ENCODE peak calls at places on chromosomes 5 and 9, in six cellular contexts. N is suprapubic skin, C is ovary, G is H1, X is K562, M is A549. D is an unnamed sample.

GRCh38 chr9:127049044-127049443 is 73.4 kb downstream of the ANGPTL2 start:
- DNase-seq in N (no peak), C (no peak), G (peak), X (no peak), M (peak), D (peak)

GRCh38 chr9:137317979-137318511 is 16.0 kb upstream of the NRARP start:
- DNase-seq in N (no peak), C (no peak), G (no peak), X (no peak), M (no peak), D (peak)

GRCh38 chr9:124260769-124261603 is 3.2 kb downstream of the NEK6 start:
- DNase-seq in N (no peak), C (no peak), G (no peak), X (no peak), M (peak), D (no peak)

GRCh38 chr9:109424618-109425017 is 73.5 kb downstream of the PTPN3 start:
- DNase-seq in N (no peak), C (no peak), G (no peak), X (no peak), M (no peak), D (no peak)

GRCh38 chr5:39755986-39756385 is 331.2 kb upstream of the DAB2 start:
- DNase-seq in N (no peak), C (no peak), G (no peak), X (peak), M (peak), D (no peak)

GRCh38 chr9:126292736-126293521 is 33.7 kb upstream of the MVB12B start:
- DNase-seq in N (no peak), C (no peak), G (no peak), X (no peak), M (no peak), D (no peak)

GRCh38 chr5:112776301-112776856 is 38.7 kb downstream of the APC start:
- DNase-seq in N (no peak), C (no peak), G (no peak), X (no peak), M (no peak), D (no peak)

GRCh38 chr5:140246378-140247122 is 56.4 kb downstream of the PFDN1 start:
- DNase-seq in N (no peak), C (peak), G (no peak), X (no peak), M (no peak), D (peak)

GRCh38 chr5:149853019-149853648 is 91.5 kb downstream of the PDE6A start:
- DNase-seq in N (no peak), C (peak), G (peak), X (peak), M (peak), D (peak)

GRCh38 chr9:105259731-105260612 is 15.5 kb downstream of the SLC44A1 start:
- DNase-seq in N (no peak), C (no peak), G (no peak), X (no peak), M (no peak), D (no peak)

GRCh38 chr9:24036459-24036858 is 210.4 kb upstream of the ELAVL2 start:
- DNase-seq in N (no peak), C (no peak), G (no peak), X (no peak), M (no peak), D (no peak)

GRCh38 chr5:137265457-137265856 is 233.7 kb downstream of the SPOCK1 start:
- DNase-seq in N (no peak), C (no peak), G (no peak), X (no peak), M (no peak), D (no peak)

GRCh38 chr9:137017071-137017470 is 11.0 kb downstream of the ABCA2 start:
- DNase-seq in N (no peak), C (no peak), G (no peak), X (no peak), M (no peak), D (no peak)

GRCh38 chr9:100700689-100701318 is 122.9 kb downstream of the CAVIN4 start:
- DNase-seq in N (no peak), C (no peak), G (peak), X (peak), M (peak), D (no peak)

GRCh38 chr9:10436771-10437170 is 176.0 kb downstream of the PTPRD start:
- DNase-seq in N (no peak), C (no peak), G (no peak), X (no peak), M (no peak), D (no peak)

GRCh38 chr9:68706579-68707201 is 1.6 kb downstream of the PIP5K1B start:
- DNase-seq in N (no peak), C (no peak), G (no peak), X (no peak), M (no peak), D (no peak)

GRCh38 chr5:10695759-10696543 is 65.1 kb downstream of the DAP start:
- DNase-seq in N (no peak), C (no peak), G (no peak), X (no peak), M (no peak), D (no peak)

GRCh38 chr5:55604611-55605067 is 69.9 kb upstream of the PLPP1 start:
- DNase-seq in N (no peak), C (no peak), G (peak), X (no peak), M (no peak), D (peak)

GRCh38 chr5:79617539-79617938 is 5.3 kb downstream of the TENT2 start:
- DNase-seq in N (no peak), C (no peak), G (no peak), X (no peak), M (no peak), D (no peak)

GRCh38 chr5:115382989-115383388 is 86.5 kb upstream of the CCDC112 start:
- DNase-seq in N (no peak), C (no peak), G (no peak), X (no peak), M (no peak), D (no peak)

GRCh38 chr5:16902846-16903245 is 33.2 kb downstream of the MYO10 start:
- DNase-seq in N (no peak), C (no peak), G (no peak), X (no peak), M (no peak), D (no peak)

GRCh38 chr9:14249527-14249926 is 64.4 kb downstream of the NFIB start:
- DNase-seq in N (no peak), C (no peak), G (no peak), X (no peak), M (no peak), D (no peak)

GRCh38 chr9:122125891-122126331 is 32.8 kb upstream of the TTLL11 start:
- DNase-seq in N (no peak), C (no peak), G (peak), X (no peak), M (peak), D (peak)

GRCh38 chr5:134145061-134145757 is 30.7 kb downstream of the TCF7 start:
- DNase-seq in N (no peak), C (no peak), G (no peak), X (no peak), M (no peak), D (no peak)

GRCh38 chr9:28032178-28032532 is 458.9 kb upstream of the C9orf72 start:
- DNase-seq in N (no peak), C (no peak), G (no peak), X (no peak), M (no peak), D (no peak)

GRCh38 chr5:36571643-36572042 is 34.8 kb upstream of the SLC1A3 start:
- DNase-seq in N (no peak), C (no peak), G (no peak), X (no peak), M (no peak), D (no peak)

GRCh38 chr5:177378884-177379883 is 5.0 kb upstream of the SLC34A1 start:
- DNase-seq in N (no peak), C (no peak), G (no peak), X (peak), M (peak), D (no peak)

GRCh38 chr5:132704875-132705274 is 31.1 kb downstream of the IL4 start:
- DNase-seq in N (no peak), C (no peak), G (no peak), X (no peak), M (peak), D (no peak)

GRCh38 chr5:169567079-169567478 is 16.5 kb upstream of the SPDL1 start:
- DNase-seq in N (no peak), C (no peak), G (no peak), X (no peak), M (no peak), D (no peak)

GRCh38 chr5:65775476-65775875 is 53.5 kb downstream of the NLN start:
- DNase-seq in N (no peak), C (no peak), G (no peak), X (no peak), M (no peak), D (no peak)

GRCh38 chr9:2771101-2771500 is 53.8 kb downstream of the KCNV2 start:
- DNase-seq in N (no peak), C (no peak), G (no peak), X (peak), M (no peak), D (no peak)

GRCh38 chr5:142012186-142012785 is 541 bp downstream of the GNPDA1 start:
- DNase-seq in N (no peak), C (peak), G (peak), X (peak), M (peak), D (peak)

GRCh38 chr9:4327504-4328191 is 27.8 kb upstream of the GLIS3 start:
- DNase-seq in N (no peak), C (no peak), G (peak), X (no peak), M (no peak), D (no peak)

GRCh38 chr5:56506586-56506985 is 273.5 kb upstream of the ANKRD55 start:
- DNase-seq in N (no peak), C (no peak), G (no peak), X (no peak), M (peak), D (no peak)

GRCh38 chr5:152593388-152593787 is 188.3 kb upstream of the NMUR2 start:
- DNase-seq in N (no peak), C (no peak), G (no peak), X (no peak), M (peak), D (no peak)
- TF ChIP-seq EP300 in N (no peak), C (no peak), G (no peak), X (no peak), M (no peak), D (no peak)

GRCh38 chr9:129141066-129142041 is 30.1 kb downstream of the PTPA start:
- DNase-seq in N (no peak), C (peak), G (no peak), X (no peak), M (peak), D (peak)
- TF ChIP-seq EP300 in N (no peak), C (no peak), G (no peak), X (no peak), M (no peak), D (no peak)

GRCh38 chr5:172283020-172283861 is at the start of gene UBTD2:
- DNase-seq in N (peak), C (peak), G (peak), X (peak), M (peak), D (peak)

GRCh38 chr5:172284275-172284971 is 859 bp upstream of the UBTD2 start:
- DNase-seq in N (peak), C (no peak), G (peak), X (peak), M (no peak), D (peak)

GRCh38 chr5:172288465-172288864 is 4.9 kb upstream of the UBTD2 start:
- DNase-seq in N (no peak), C (no peak), G (no peak), X (no peak), M (no peak), D (no peak)

GRCh38 chr5:172283862-172284274 is 304 bp upstream of the UBTD2 start:
- DNase-seq in N (peak), C (peak), G (no peak), X (peak), M (peak), D (peak)

DNA sequence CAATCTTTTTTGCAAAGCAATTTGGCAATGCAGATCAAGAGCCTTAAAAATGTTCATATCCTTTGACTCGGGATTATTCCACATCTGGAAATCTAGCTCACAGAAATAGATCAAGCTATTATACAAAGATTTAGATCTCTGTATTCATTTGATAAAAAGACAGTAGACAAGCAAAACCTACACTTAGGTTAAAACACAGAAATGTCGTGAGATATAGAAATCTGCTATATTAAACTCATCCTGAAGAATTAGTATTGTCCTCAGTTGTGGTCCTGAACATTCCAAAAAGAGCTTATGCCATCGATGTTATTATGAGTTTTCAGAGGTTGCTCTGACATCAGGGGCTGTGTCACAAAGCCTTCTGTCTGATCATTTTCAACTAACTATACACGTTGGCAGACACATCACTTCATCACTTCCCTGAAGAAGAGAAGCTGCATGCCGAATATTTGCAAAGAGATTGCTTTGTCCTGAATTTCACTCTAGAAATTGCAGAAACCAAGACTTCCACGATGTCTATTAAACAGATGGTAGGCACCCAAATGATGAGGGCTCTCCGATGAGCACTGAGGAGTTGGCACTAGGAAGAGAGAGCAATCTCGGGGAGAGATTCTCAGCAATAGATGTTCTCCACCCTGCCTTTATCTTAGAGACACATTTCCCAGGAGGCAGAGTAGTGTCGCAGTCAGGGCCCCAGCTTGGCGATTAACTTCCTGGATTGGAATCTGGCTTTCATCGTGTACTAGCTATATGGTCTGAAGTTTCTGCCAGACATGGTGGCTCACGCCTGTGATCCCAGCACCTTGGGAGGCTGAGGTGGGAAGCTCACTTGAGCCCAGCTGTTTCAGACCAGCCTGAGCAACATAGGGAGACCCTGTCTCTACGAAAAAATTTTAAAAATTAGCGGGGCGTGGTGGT is 1.9 kb upstream of the UBTD2 start:
- DNase-seq in N (no peak), C (no peak), G (no peak), X (no peak), M (no peak), D (no peak)
- TF ChIP-seq EP300 in N (no peak), C (no peak), G (no peak), X (no peak), M (no peak), D (no peak)

DNA sequence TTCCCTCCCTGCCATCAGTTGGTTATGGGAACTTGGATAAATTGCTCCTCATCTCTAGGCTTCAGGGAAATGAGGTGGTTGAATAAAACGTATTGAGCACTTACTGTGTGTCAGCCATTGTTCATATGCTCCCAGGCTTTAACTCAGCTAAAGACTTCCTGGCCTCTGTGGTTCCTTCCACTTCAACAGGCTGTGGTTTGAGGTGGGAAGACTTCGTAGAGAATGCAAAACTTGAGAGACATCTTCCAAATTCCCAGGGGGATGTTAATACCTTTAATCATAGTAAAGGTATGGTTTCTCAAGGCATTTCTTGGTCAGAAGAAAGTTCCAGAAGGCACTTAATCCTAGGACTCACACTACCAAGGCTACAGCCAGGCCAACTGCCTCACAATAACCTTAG is 1.5 kb upstream of the GPX3 start:
- DNase-seq in N (no peak), C (no peak), G (no peak), X (no peak), M (no peak), D (no peak)
- TF ChIP-seq EP300 in N (no peak), C (no peak), G (no peak), X (no peak), M (no peak), D (no peak)

D was measured in sigmoid colon.